ENCODE peak calls at places on chromosomes 4 and X, in nine cellular contexts. I, Q, X, N, A, Z, F, G and C are unnamed samples.

GRCh38 chr4:7052923-7053715 is 9.9 kb downstream of the TADA2B start:
- DNase-seq in F (peak), Z (peak), Q (no peak), N (no peak), G (no peak), I (peak), A (no peak), X (no peak), C (peak)

GRCh38 chrX:40105016-40105790 is 7.4 kb upstream of the BCOR start:
- DNase-seq in I (peak), Q (no peak), Z (peak), N (no peak), X (peak), F (peak), A (peak), G (no peak), C (peak)

GRCh38 chrX:149185087-149185486 is 320.0 kb downstream of the IDS start:
- DNase-seq in F (no peak), Q (no peak), Z (no peak), X (no peak), I (no peak), G (no peak), N (no peak), A (no peak), C (no peak)

GRCh38 chr4:41963105-41963504 is 18.5 kb upstream of the DCAF4L1 start:
- DNase-seq in X (no peak), I (no peak), Z (no peak), A (peak), F (no peak), N (no peak), G (no peak), Q (peak), C (peak)

GRCh38 chr4:37680089-37680488 is 6.1 kb downstream of the RELL1 start:
- DNase-seq in G (no peak), N (no peak), A (no peak), I (no peak), Q (no peak), Z (no peak), F (no peak), X (no peak), C (no peak)

GRCh38 chrX:154750301-154751120 is at the start of gene GAB3:
- DNase-seq in N (no peak), A (peak), I (no peak), G (no peak), Z (peak), F (peak), Q (peak), X (peak), C (no peak)

GRCh38 chr4:24974252-24974580 is 56.5 kb downstream of the LGI2 start:
- DNase-seq in I (no peak), Z (no peak), F (no peak), N (no peak), Q (no peak), X (no peak), A (no peak), G (no peak), C (no peak)

GRCh38 chrX:7993873-7994272 is 66.7 kb upstream of the PNPLA4 start:
- DNase-seq in I (no peak), X (no peak), N (no peak), F (no peak), A (no peak), Q (peak), G (no peak), Z (no peak), C (peak)

GRCh38 chr4:136927172-136927571 is 605.1 kb downstream of the PCDH18 start:
- DNase-seq in F (no peak), N (no peak), I (no peak), Q (peak), Z (no peak), A (no peak), X (no peak), G (no peak), C (no peak)

GRCh38 chr4:15003891-15004700 is 1.8 kb downstream of the CPEB2 start:
- DNase-seq in Q (no peak), Z (peak), G (no peak), F (peak), I (peak), A (peak), N (peak), X (peak), C (no peak)

GRCh38 chr4:687048-687974 is 1.6 kb downstream of the SLC49A3 start:
- DNase-seq in A (peak), F (no peak), Q (peak), X (no peak), G (peak), I (peak), N (peak), Z (peak), C (peak)

GRCh38 chr4:134636332-134637055 is 434.9 kb upstream of the PABPC4L start:
- DNase-seq in G (no peak), I (no peak), Q (no peak), F (no peak), A (no peak), N (no peak), Z (no peak), X (no peak), C (no peak)

GRCh38 chr4:1244978-1245471 is 3.9 kb downstream of the CTBP1 start:
- DNase-seq in G (peak), X (no peak), I (peak), A (no peak), F (no peak), Q (no peak), Z (no peak), N (peak), C (no peak)

GRCh38 chr4:73606465-73606974 is 13.7 kb downstream of the RASSF6 start:
- DNase-seq in N (no peak), A (peak), F (no peak), G (no peak), Q (no peak), Z (no peak), I (no peak), X (no peak), C (no peak)

GRCh38 chr4:74320559-74321118 is 12.4 kb downstream of the EPGN start:
- DNase-seq in X (peak), Q (peak), I (peak), G (no peak), A (peak), Z (no peak), F (no peak), N (no peak), C (peak)

GRCh38 chrX:39456894-39457600 is 640.7 kb downstream of the BCOR start:
- DNase-seq in F (no peak), Z (no peak), N (no peak), Q (no peak), A (peak), I (no peak), X (no peak), G (no peak), C (no peak)

GRCh38 chr4:76306882-76307669 is 543 bp downstream of the STBD1 start:
- DNase-seq in X (peak), Q (peak), A (peak), Z (peak), F (peak), N (peak), I (peak), G (peak), C (no peak)

GRCh38 chrX:65644621-65645287 is 22.7 kb upstream of the MSN start:
- DNase-seq in Z (peak), X (no peak), F (peak), G (peak), I (peak), Q (peak), A (peak), N (peak), C (no peak)

GRCh38 chr4:94650129-94650495 is 107.6 kb upstream of the BMPR1B start:
- DNase-seq in N (no peak), Q (no peak), I (no peak), A (no peak), Z (no peak), G (no peak), F (no peak), X (no peak), C (no peak)
- H3K27ac ChIP-seq in N (no peak), Q (no peak), I (no peak), A (peak), Z (no peak), G (no peak), F (no peak), X (no peak), C (no peak)

DNA sequence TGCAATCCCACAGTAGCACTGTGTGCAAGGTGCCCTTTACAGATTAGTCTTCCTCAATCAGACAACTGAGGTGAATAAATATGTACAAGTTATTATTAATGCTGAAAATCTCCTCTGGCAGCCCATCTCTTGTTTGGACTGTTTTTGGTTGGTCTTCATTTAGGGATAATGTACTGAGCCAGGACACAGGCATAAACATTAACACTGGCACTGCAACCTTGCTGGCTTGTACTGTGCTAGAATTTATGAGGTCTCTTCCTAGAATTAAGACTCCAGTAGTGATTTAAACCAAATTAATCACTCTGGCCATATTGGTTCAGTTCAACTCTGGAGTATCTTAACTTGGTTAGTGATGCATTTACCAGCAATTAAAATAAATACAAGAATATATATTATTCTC is 244.7 kb upstream of the GK2 start:
- DNase-seq in F (no peak), I (no peak), G (no peak), Q (no peak), Z (no peak), X (no peak), A (no peak), N (no peak), C (no peak)
- H3K27ac ChIP-seq in F (no peak), I (no peak), G (no peak), Q (peak), Z (no peak), X (no peak), A (no peak), N (peak), C (no peak)

DNA sequence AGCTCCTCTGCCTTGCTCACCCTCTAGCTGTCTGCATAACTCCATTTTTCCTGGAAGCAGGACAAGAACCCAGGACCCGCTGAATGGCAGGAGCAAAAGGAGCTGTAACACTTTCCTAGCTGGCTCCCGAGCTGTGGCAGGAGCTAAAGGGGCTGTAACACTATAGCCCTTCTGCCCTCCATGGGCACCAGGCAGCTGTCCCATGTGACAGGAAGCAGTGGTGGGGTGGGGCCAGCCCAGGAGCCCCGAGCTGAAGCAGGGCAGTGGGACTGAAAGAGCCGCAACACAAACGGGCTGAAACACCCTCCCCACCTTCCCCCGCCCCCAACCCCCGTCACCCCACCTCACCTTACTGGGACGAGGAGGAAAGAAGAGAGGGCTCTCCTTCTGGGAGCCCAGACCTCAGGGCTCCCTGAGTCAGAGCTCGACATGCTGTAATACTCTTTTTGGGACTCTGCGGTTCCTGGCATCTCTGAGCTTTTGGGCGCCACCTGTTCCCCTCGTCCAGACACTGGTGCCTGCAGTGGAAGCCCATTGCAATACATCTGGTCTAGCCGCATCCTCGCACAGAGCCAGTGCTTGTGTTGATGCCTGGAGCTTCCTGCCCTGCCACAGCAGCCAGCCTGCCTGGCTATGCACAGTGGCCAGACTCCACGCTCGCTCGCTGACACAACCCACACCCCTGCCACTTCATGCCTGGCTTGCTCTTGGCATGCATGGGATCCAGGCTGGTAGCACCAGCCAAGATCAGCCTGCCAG is 39.4 kb downstream of the PPM1K start:
- DNase-seq in I (no peak), Q (no peak), F (no peak), N (peak), G (no peak), Z (no peak), A (no peak), X (peak), C (no peak)
- H3K27ac ChIP-seq in I (no peak), Q (no peak), F (no peak), N (no peak), G (no peak), Z (no peak), A (no peak), X (no peak), C (no peak)

GRCh38 chrX:102154218-102154860 is 1.4 kb downstream of the BEX5 start:
- DNase-seq in X (peak), N (no peak), A (no peak), G (no peak), F (peak), I (no peak), Z (no peak), Q (no peak), C (no peak)

GRCh38 chrX:102155806-102156179 is at the start of gene BEX5:
- DNase-seq in I (peak), G (no peak), Q (no peak), X (no peak), A (peak), Z (peak), N (peak), F (peak), C (no peak)

GRCh38 chrX:102154900-102155805 is 624 bp downstream of the BEX5 start:
- DNase-seq in Q (no peak), F (peak), X (peak), G (no peak), Z (peak), N (no peak), A (no peak), I (no peak), C (no peak)
- H3K27ac ChIP-seq in Q (no peak), F (peak), X (no peak), G (peak), Z (no peak), N (peak), A (no peak), I (no peak), C (no peak)

DNA sequence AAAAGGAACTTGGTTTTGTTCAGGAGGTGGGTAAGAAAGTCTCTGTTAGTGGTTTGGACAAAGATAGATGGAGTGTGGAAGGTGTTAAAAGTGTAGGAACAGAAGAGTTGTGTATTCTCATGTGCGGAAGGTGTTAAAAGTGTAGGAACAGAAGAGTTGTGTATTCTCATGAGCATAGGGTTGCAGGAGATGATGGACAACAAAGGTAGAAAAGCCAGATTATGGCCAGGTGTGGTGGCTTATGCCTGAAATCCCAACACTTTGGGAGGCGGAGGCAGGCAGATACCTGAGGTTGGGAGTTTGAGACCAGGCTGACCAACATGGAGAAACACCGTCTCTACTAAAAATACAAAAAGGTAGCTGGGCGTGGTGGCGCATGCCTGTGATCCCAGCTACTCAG is 2.5 kb downstream of the RPL34 start:
- DNase-seq in A (no peak), G (no peak), Q (no peak), N (no peak), I (no peak), F (no peak), Z (no peak), X (no peak), C (no peak)
- H3K27ac ChIP-seq in A (no peak), G (no peak), Q (no peak), N (no peak), I (no peak), F (no peak), Z (no peak), X (peak), C (no peak)